ENCODE peak calls at places on chromosomes 5 and 9, in nine cellular contexts. Y, G, C, M, D, O, F, V and A are unnamed samples.

GRCh38 chr5:138170299-138170698 is 8.1 kb downstream of the BRD8 start:
- DNase-seq in M (no peak), F (no peak), V (no peak), C (no peak), D (no peak), Y (no peak), O (no peak), G (no peak), A (no peak)

GRCh38 chr9:61669352-61669751 is 479.5 kb downstream of the SPATA31A7 start:
- DNase-seq in Y (no peak), V (no peak), M (no peak), D (no peak), G (no peak), F (no peak), O (no peak), C (no peak), A (no peak)

GRCh38 chr5:44645502-44645901 is 163.2 kb upstream of the MRPS30 start:
- DNase-seq in Y (no peak), D (no peak), G (no peak), V (no peak), F (no peak), M (no peak), C (no peak), O (no peak), A (no peak)

GRCh38 chr5:58579781-58580180 is 3.1 kb upstream of the RAB3C start:
- DNase-seq in V (no peak), F (no peak), C (no peak), G (no peak), O (no peak), Y (no peak), D (no peak), M (no peak), A (no peak)

GRCh38 chr5:135116146-135116545 is 82.1 kb upstream of the PITX1 start:
- DNase-seq in M (no peak), C (no peak), O (peak; percentile 95), G (no peak), D (no peak), V (no peak), F (no peak), Y (no peak), A (no peak)

GRCh38 chr5:123438902-123439301 is 15.7 kb upstream of the CEP120 start:
- DNase-seq in C (no peak), O (peak; percentile 36), D (no peak), Y (no peak), G (no peak), M (peak; percentile 59), V (no peak), F (no peak), A (no peak)

GRCh38 chr5:17056056-17056690 is 120.1 kb upstream of the MYO10 start:
- DNase-seq in O (no peak), D (no peak), M (peak; percentile 23), Y (no peak), F (no peak), G (peak; percentile 60), C (no peak), V (peak; percentile 25), A (no peak)

GRCh38 chr5:29990681-29991080 is 1202.8 kb upstream of the CDH6 start:
- DNase-seq in D (no peak), Y (no peak), M (no peak), O (no peak), V (no peak), G (no peak), C (no peak), F (no peak), A (no peak)

GRCh38 chr9:26271495-26272122 is 593.4 kb upstream of the TUSC1 start:
- DNase-seq in M (no peak), O (no peak), V (no peak), C (no peak), D (no peak), G (no peak), Y (no peak), F (no peak), A (no peak)

GRCh38 chr5:91306497-91306896 is 76.6 kb downstream of the ARRDC3 start:
- DNase-seq in F (no peak), Y (no peak), O (no peak), V (no peak), C (no peak), D (no peak), M (no peak), G (no peak), A (no peak)

GRCh38 chr9:36870960-36871359 is 163.1 kb downstream of the PAX5 start:
- DNase-seq in O (no peak), Y (no peak), V (no peak), D (peak; percentile 37), M (no peak), C (no peak), F (no peak), G (peak; percentile 65), A (no peak)

GRCh38 chr5:6439588-6440550 is 8.8 kb upstream of the UBE2QL1 start:
- DNase-seq in M (peak; percentile 49), F (no peak), O (no peak), D (no peak), C (no peak), Y (no peak), G (no peak), V (no peak), A (no peak)

GRCh38 chr5:167571824-167572223 is 719.6 kb upstream of the WWC1 start:
- DNase-seq in D (no peak), F (no peak), M (no peak), Y (no peak), O (no peak), G (no peak), C (no peak), V (no peak), A (no peak)

GRCh38 chr9:133347985-133348762 is at the start of the genes MED22 and RPL7A:
- DNase-seq in G (peak; percentile 96), Y (peak; percentile 88), M (peak; percentile 97), D (peak; percentile 97), F (peak; percentile 95), C (peak; percentile 97), V (peak; percentile 96), O (peak; percentile 93), A (peak; percentile 95)

GRCh38 chr5:142110046-142110531 is 1.5 kb downstream of the NDFIP1 start:
- DNase-seq in M (peak; percentile 31), G (peak; percentile 13), D (peak; percentile 71), V (peak; percentile 24), F (no peak), Y (no peak), C (peak; percentile 36), O (peak; percentile 99), A (peak; percentile 31)

GRCh38 chr5:90680831-90681420 is 122.3 kb downstream of the ADGRV1 start:
- DNase-seq in V (peak; percentile 74), O (no peak), F (no peak), Y (no peak), M (no peak), D (no peak), G (no peak), C (no peak), A (no peak)

GRCh38 chr5:170192829-170193228 is 40.0 kb upstream of the C5orf58 start:
- DNase-seq in M (no peak), D (no peak), O (no peak), F (no peak), V (no peak), Y (no peak), G (no peak), C (no peak), A (no peak)

GRCh38 chr9:91164724-91165520 is 196.8 kb downstream of the AUH start:
- DNase-seq in V (no peak), F (no peak), C (peak; percentile 98), G (peak; percentile 45), D (peak; percentile 80), M (peak; percentile 99), O (peak; percentile 98), Y (peak; percentile 93), A (peak; percentile 95)

GRCh38 chr5:135831439-135832262 is 2.8 kb upstream of the SLC25A48 start:
- DNase-seq in F (no peak), C (no peak), D (no peak), M (no peak), G (no peak), V (no peak), O (no peak), Y (no peak), A (no peak)

GRCh38 chr5:176847726-176848290 is 37.4 kb downstream of the UNC5A start:
- DNase-seq in C (no peak), F (no peak), G (no peak), V (no peak), D (no peak), Y (no peak), O (no peak), M (no peak), A (no peak)

GRCh38 chr5:1503301-1504243 is 20.2 kb downstream of the LPCAT1 start:
- DNase-seq in Y (no peak), M (no peak), C (no peak), F (no peak), O (peak; percentile 89), V (no peak), D (no peak), G (no peak), A (no peak)

GRCh38 chr9:109342878-109343277 is 22.0 kb upstream of the EPB41L4B start:
- DNase-seq in F (no peak), D (no peak), M (no peak), C (no peak), O (no peak), Y (no peak), V (no peak), G (no peak), A (no peak)

GRCh38 chr9:124077915-124078572 is 66.5 kb downstream of the LHX2 start:
- DNase-seq in V (no peak), M (peak; percentile 57), F (no peak), O (no peak), D (no peak), Y (no peak), C (peak; percentile 69), G (peak; percentile 19), A (no peak)

GRCh38 chr9:98142182-98142924 is 23.3 kb upstream of the TRIM14 start:
- DNase-seq in O (no peak), C (peak; percentile 95), M (no peak), D (no peak), G (peak; percentile 14), V (peak; percentile 26), Y (no peak), F (no peak), A (no peak)

GRCh38 chr5:138389332-138389731 is 36.8 kb downstream of the KDM3B start:
- DNase-seq in Y (no peak), M (no peak), G (no peak), F (no peak), C (no peak), O (no peak), D (no peak), V (no peak), A (no peak)

GRCh38 chr5:113081881-113082546 is 105.4 kb downstream of the DCP2 start:
- DNase-seq in D (no peak), C (peak; percentile 54), V (no peak), O (no peak), F (no peak), G (no peak), Y (no peak), M (peak; percentile 63), A (no peak)

GRCh38 chr5:72387985-72388384 is 67.8 kb downstream of the PTCD2 start:
- DNase-seq in G (no peak), V (no peak), O (no peak), Y (no peak), C (peak; percentile 86), M (peak; percentile 91), F (no peak), D (no peak), A (peak; percentile 51)

GRCh38 chr5:119291877-119292276 is 63.9 kb upstream of the TNFAIP8 start:
- DNase-seq in O (no peak), V (no peak), D (no peak), F (no peak), M (peak; percentile 30), C (no peak), G (no peak), Y (no peak), A (no peak)

GRCh38 chr9:136681945-136682699 is 5.1 kb downstream of the AGPAT2 start:
- DNase-seq in C (no peak), M (no peak), V (no peak), G (no peak), F (no peak), Y (no peak), D (no peak), O (no peak), A (no peak)

GRCh38 chr5:91126448-91126847 is 256.7 kb downstream of the ARRDC3 start:
- DNase-seq in F (no peak), Y (no peak), G (peak; percentile 37), V (no peak), C (no peak), D (peak; percentile 65), O (no peak), M (peak; percentile 78), A (peak; percentile 35)

GRCh38 chr9:1659036-1659701 is 356.0 kb upstream of the SMARCA2 start:
- DNase-seq in C (no peak), Y (no peak), M (no peak), O (no peak), G (peak; percentile 26), V (no peak), D (no peak), F (no peak), A (no peak)